ENCODE peak calls at places on chromosome 21, in seven cellular contexts. One of them, this sample, is unnamed.

GRCh38 chr21:34724131-34724856 is 55.5 kb downstream of the CLIC6 start:
- DNase-seq in heart right ventricle: no peak
- DNase-seq in nephron progenitor cell: no peak
- DNase-seq in CD4-positive, alpha-beta T cell: no peak
- DNase-seq in right lobe of liver: no peak
- DNase-seq in left ventricle myocardium inferior: no peak
- DNase-seq in GM23338: no peak
- DNase-seq in this sample: no peak

GRCh38 chr21:41247561-41247968 is 69.0 kb upstream of the FAM3B start:
- DNase-seq in CD4-positive, alpha-beta T cell: no peak
- DNase-seq in GM23338: no peak
- DNase-seq in right lobe of liver: no peak
- DNase-seq in left ventricle myocardium inferior: no peak
- DNase-seq in nephron progenitor cell: no peak
- DNase-seq in heart right ventricle: peak; percentile 45
- DNase-seq in this sample: no peak

GRCh38 chr21:31559368-31560119 is 99.9 kb upstream of the SOD1 start:
- DNase-seq in nephron progenitor cell: peak; percentile 98
- DNase-seq in left ventricle myocardium inferior: peak; percentile 92
- DNase-seq in right lobe of liver: peak; percentile 88
- DNase-seq in heart right ventricle: peak; percentile 92
- DNase-seq in CD4-positive, alpha-beta T cell: peak; percentile 92
- DNase-seq in GM23338: peak; percentile 99
- DNase-seq in this sample: peak; percentile 99

GRCh38 chr21:32099812-32100416 is 178.9 kb downstream of the MIS18A start:
- DNase-seq in right lobe of liver: no peak
- DNase-seq in left ventricle myocardium inferior: no peak
- DNase-seq in nephron progenitor cell: no peak
- DNase-seq in heart right ventricle: no peak
- DNase-seq in CD4-positive, alpha-beta T cell: no peak
- DNase-seq in GM23338: peak; percentile 62
- DNase-seq in this sample: no peak

GRCh38 chr21:31509108-31510017 is 150.1 kb upstream of the SOD1 start:
- DNase-seq in GM23338: peak; percentile 84
- DNase-seq in right lobe of liver: no peak
- DNase-seq in CD4-positive, alpha-beta T cell: peak; percentile 57
- DNase-seq in heart right ventricle: no peak
- DNase-seq in nephron progenitor cell: peak; percentile 15
- DNase-seq in left ventricle myocardium inferior: no peak
- DNase-seq in this sample: no peak

GRCh38 chr21:26267389-26267788 is 96.8 kb upstream of the APP start:
- DNase-seq in left ventricle myocardium inferior: no peak
- DNase-seq in CD4-positive, alpha-beta T cell: no peak
- DNase-seq in GM23338: no peak
- DNase-seq in right lobe of liver: no peak
- DNase-seq in heart right ventricle: no peak
- DNase-seq in nephron progenitor cell: no peak
- DNase-seq in this sample: no peak

GRCh38 chr21:23111070-23111605 is 2112.9 kb downstream of the NCAM2 start:
- DNase-seq in heart right ventricle: no peak
- DNase-seq in left ventricle myocardium inferior: no peak
- DNase-seq in right lobe of liver: no peak
- DNase-seq in nephron progenitor cell: no peak
- DNase-seq in GM23338: no peak
- DNase-seq in CD4-positive, alpha-beta T cell: no peak
- DNase-seq in this sample: no peak

GRCh38 chr21:41585199-41585994 is 77.4 kb upstream of the TMPRSS2 start:
- DNase-seq in nephron progenitor cell: no peak
- DNase-seq in GM23338: no peak
- DNase-seq in left ventricle myocardium inferior: no peak
- DNase-seq in CD4-positive, alpha-beta T cell: no peak
- DNase-seq in heart right ventricle: no peak
- DNase-seq in right lobe of liver: no peak
- DNase-seq in this sample: no peak

GRCh38 chr21:28632718-28633408 is 359.8 kb downstream of the LTN1 start:
- DNase-seq in nephron progenitor cell: no peak
- DNase-seq in right lobe of liver: no peak
- DNase-seq in heart right ventricle: no peak
- DNase-seq in CD4-positive, alpha-beta T cell: no peak
- DNase-seq in GM23338: peak; percentile 24
- DNase-seq in left ventricle myocardium inferior: no peak
- DNase-seq in this sample: no peak

GRCh38 chr21:42037943-42038342 is 27.8 kb upstream of the ZBTB21 start:
- DNase-seq in GM23338: no peak
- DNase-seq in left ventricle myocardium inferior: no peak
- DNase-seq in right lobe of liver: peak; percentile 84
- DNase-seq in CD4-positive, alpha-beta T cell: no peak
- DNase-seq in nephron progenitor cell: no peak
- DNase-seq in heart right ventricle: no peak
- DNase-seq in this sample: no peak

GRCh38 chr21:26837539-26837938 is 7.7 kb downstream of the ADAMTS1 start:
- DNase-seq in GM23338: no peak
- DNase-seq in CD4-positive, alpha-beta T cell: no peak
- DNase-seq in nephron progenitor cell: no peak
- DNase-seq in right lobe of liver: no peak
- DNase-seq in heart right ventricle: no peak
- DNase-seq in left ventricle myocardium inferior: no peak
- DNase-seq in this sample: no peak

GRCh38 chr21:33350676-33351075 is 25.9 kb downstream of the IFNAR1 start:
- DNase-seq in left ventricle myocardium inferior: no peak
- DNase-seq in heart right ventricle: no peak
- DNase-seq in GM23338: no peak
- DNase-seq in CD4-positive, alpha-beta T cell: no peak
- DNase-seq in right lobe of liver: no peak
- DNase-seq in nephron progenitor cell: no peak
- DNase-seq in this sample: no peak

GRCh38 chr21:42733874-42734273 is 80.5 kb downstream of the PDE9A start:
- DNase-seq in GM23338: no peak
- DNase-seq in right lobe of liver: no peak
- DNase-seq in CD4-positive, alpha-beta T cell: no peak
- DNase-seq in left ventricle myocardium inferior: no peak
- DNase-seq in heart right ventricle: no peak
- DNase-seq in nephron progenitor cell: no peak
- DNase-seq in this sample: no peak

GRCh38 chr21:32257952-32258785 is 20.7 kb downstream of the MIS18A start:
- DNase-seq in heart right ventricle: peak; percentile 67
- DNase-seq in CD4-positive, alpha-beta T cell: no peak
- DNase-seq in left ventricle myocardium inferior: peak; percentile 58
- DNase-seq in right lobe of liver: peak; percentile 53
- DNase-seq in GM23338: peak; percentile 88
- DNase-seq in nephron progenitor cell: peak; percentile 66
- DNase-seq in this sample: peak; percentile 76

GRCh38 chr21:33980276-33980916 is 64.8 kb upstream of the ATP5PO start:
- DNase-seq in CD4-positive, alpha-beta T cell: no peak
- DNase-seq in left ventricle myocardium inferior: no peak
- DNase-seq in nephron progenitor cell: no peak
- DNase-seq in GM23338: no peak
- DNase-seq in right lobe of liver: peak; percentile 59
- DNase-seq in heart right ventricle: no peak
- DNase-seq in this sample: no peak

GRCh38 chr21:45620201-45620600 is 23.3 kb upstream of the PCBP3 start:
- DNase-seq in CD4-positive, alpha-beta T cell: no peak
- DNase-seq in heart right ventricle: no peak
- DNase-seq in right lobe of liver: no peak
- DNase-seq in GM23338: no peak
- DNase-seq in nephron progenitor cell: no peak
- DNase-seq in left ventricle myocardium inferior: no peak
- DNase-seq in this sample: no peak

GRCh38 chr21:45615145-45615711 is 28.3 kb upstream of the PCBP3 start:
- DNase-seq in CD4-positive, alpha-beta T cell: peak; percentile 77
- DNase-seq in right lobe of liver: no peak
- DNase-seq in nephron progenitor cell: no peak
- DNase-seq in GM23338: no peak
- DNase-seq in heart right ventricle: no peak
- DNase-seq in left ventricle myocardium inferior: no peak
- DNase-seq in this sample: no peak

GRCh38 chr21:45618287-45618686 is 25.2 kb upstream of the PCBP3 start:
- DNase-seq in left ventricle myocardium inferior: no peak
- DNase-seq in nephron progenitor cell: no peak
- DNase-seq in right lobe of liver: no peak
- DNase-seq in CD4-positive, alpha-beta T cell: no peak
- DNase-seq in heart right ventricle: no peak
- DNase-seq in GM23338: no peak
- DNase-seq in this sample: no peak

GRCh38 chr21:45618846-45619485 is 24.6 kb upstream of the PCBP3 start:
- DNase-seq in GM23338: no peak
- DNase-seq in CD4-positive, alpha-beta T cell: no peak
- DNase-seq in nephron progenitor cell: no peak
- DNase-seq in left ventricle myocardium inferior: no peak
- DNase-seq in heart right ventricle: no peak
- DNase-seq in right lobe of liver: peak; percentile 6
- DNase-seq in this sample: no peak

DNA sequence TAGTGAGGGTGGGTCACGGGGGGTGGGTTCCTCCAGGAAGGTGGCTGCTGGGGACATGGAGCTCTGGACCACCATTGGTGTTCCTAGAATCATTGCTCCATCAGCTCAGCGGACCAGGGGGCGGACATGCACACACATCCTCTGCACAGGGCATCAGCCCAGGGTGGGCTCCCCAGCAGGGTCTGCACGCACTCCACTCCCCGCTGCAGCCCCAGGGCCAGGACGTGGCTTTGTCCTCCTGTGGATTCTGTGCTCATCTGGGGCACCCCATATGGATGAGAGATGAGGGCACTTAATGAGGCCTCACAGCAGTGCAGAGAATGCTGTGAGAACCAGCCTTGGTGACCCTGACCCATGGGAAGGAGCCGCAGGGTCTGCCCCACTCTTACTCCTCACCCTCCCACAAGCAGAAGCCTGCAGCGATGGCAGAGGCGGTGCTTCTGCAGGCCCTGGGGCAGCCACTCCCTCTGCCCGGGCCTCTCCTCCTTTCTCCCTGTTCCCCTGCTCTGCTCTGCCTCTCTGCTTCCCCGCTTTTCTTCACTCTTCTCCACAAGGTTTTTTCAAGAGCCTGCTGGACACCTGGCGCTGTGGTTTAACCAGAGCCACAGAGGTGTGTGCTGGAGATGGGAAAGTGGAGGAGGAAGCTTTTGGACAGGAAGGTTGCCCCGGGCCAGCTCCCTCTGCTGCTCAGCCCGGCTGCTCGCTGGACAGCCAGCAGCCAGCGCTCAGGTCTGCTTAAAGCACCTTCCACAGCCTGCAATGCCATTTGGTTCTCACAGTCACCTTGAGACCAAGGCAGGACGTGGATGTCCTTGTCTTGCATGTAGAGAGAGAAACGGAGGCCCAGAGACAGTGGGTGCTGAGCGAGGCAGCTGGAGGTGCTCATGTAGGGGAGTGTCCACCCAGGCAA is 26.2 kb upstream of the PCBP3 start:
- DNase-seq in right lobe of liver: no peak
- DNase-seq in left ventricle myocardium inferior: no peak
- DNase-seq in CD4-positive, alpha-beta T cell: no peak
- DNase-seq in GM23338: peak; percentile 25
- DNase-seq in heart right ventricle: no peak
- DNase-seq in nephron progenitor cell: peak; percentile 46
- DNase-seq in this sample: no peak
- TF ChIP-seq CTCF in right lobe of liver: no peak
- TF ChIP-seq CTCF in left ventricle myocardium inferior: no peak
- TF ChIP-seq CTCF in CD4-positive, alpha-beta T cell: no peak
- TF ChIP-seq CTCF in GM23338: no peak
- TF ChIP-seq CTCF in heart right ventricle: no peak
- TF ChIP-seq CTCF in nephron progenitor cell: no peak
- TF ChIP-seq CTCF in this sample: no peak

GRCh38 chr21:44313451-44313850 is 13.6 kb downstream of the PFKL start:
- DNase-seq in left ventricle myocardium inferior: no peak
- DNase-seq in nephron progenitor cell: no peak
- DNase-seq in right lobe of liver: no peak
- DNase-seq in heart right ventricle: no peak
- DNase-seq in CD4-positive, alpha-beta T cell: no peak
- DNase-seq in GM23338: no peak
- DNase-seq in this sample: no peak

GRCh38 chr21:44312089-44312488 is 12.2 kb downstream of the PFKL start:
- DNase-seq in nephron progenitor cell: no peak
- DNase-seq in right lobe of liver: no peak
- DNase-seq in CD4-positive, alpha-beta T cell: no peak
- DNase-seq in left ventricle myocardium inferior: no peak
- DNase-seq in heart right ventricle: no peak
- DNase-seq in GM23338: no peak
- DNase-seq in this sample: no peak

GRCh38 chr21:44311108-44311507 is 11.3 kb downstream of the PFKL start:
- DNase-seq in GM23338: no peak
- DNase-seq in CD4-positive, alpha-beta T cell: no peak
- DNase-seq in heart right ventricle: no peak
- DNase-seq in nephron progenitor cell: no peak
- DNase-seq in left ventricle myocardium inferior: no peak
- DNase-seq in right lobe of liver: no peak
- DNase-seq in this sample: no peak

GRCh38 chr21:44312716-44313115 is 12.9 kb downstream of the PFKL start:
- DNase-seq in heart right ventricle: no peak
- DNase-seq in GM23338: no peak
- DNase-seq in CD4-positive, alpha-beta T cell: no peak
- DNase-seq in right lobe of liver: no peak
- DNase-seq in left ventricle myocardium inferior: no peak
- DNase-seq in nephron progenitor cell: no peak
- DNase-seq in this sample: no peak

GRCh38 chr21:44310628-44311027 is 10.8 kb downstream of the PFKL start:
- DNase-seq in heart right ventricle: no peak
- DNase-seq in right lobe of liver: no peak
- DNase-seq in nephron progenitor cell: no peak
- DNase-seq in CD4-positive, alpha-beta T cell: no peak
- DNase-seq in GM23338: no peak
- DNase-seq in left ventricle myocardium inferior: no peak
- DNase-seq in this sample: no peak
- TF ChIP-seq CTCF in heart right ventricle: no peak
- TF ChIP-seq CTCF in right lobe of liver: no peak
- TF ChIP-seq CTCF in nephron progenitor cell: no peak
- TF ChIP-seq CTCF in CD4-positive, alpha-beta T cell: no peak
- TF ChIP-seq CTCF in GM23338: no peak
- TF ChIP-seq CTCF in left ventricle myocardium inferior: no peak
- TF ChIP-seq CTCF in this sample: no peak

DNA sequence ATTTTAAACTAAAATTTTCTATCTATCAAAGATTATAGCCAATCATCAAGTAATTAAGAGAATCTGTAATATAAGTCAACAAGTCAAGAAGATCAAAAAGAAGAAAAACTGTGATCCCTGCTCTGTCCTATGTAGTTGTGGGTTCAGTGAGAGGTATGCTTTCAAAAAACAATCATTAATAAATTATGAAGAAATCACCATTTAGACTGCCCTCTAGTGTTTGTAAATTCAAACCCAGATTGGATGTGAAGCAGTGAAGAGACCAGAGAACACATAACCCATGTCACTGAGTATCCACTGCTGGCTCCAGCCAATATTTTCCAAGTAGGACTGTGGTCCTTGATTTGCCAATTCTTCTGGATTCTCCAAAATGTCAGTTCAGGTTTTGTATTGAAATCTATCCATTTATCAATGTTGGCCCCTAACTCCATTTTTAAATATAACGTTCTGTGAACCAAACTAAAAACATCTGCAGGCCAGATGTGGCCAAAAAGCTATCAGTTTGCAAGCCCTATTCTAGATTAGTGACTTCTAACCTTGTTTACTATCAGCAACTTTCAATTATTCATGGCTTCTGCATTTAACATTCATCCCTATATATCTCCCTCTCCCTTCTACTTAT is 467.5 kb upstream of the CXADR start:
- DNase-seq in heart right ventricle: no peak
- DNase-seq in left ventricle myocardium inferior: no peak
- DNase-seq in right lobe of liver: no peak
- DNase-seq in nephron progenitor cell: no peak
- DNase-seq in CD4-positive, alpha-beta T cell: no peak
- DNase-seq in GM23338: peak; percentile 38
- DNase-seq in this sample: no peak
- TF ChIP-seq CTCF in heart right ventricle: peak; percentile 38
- TF ChIP-seq CTCF in left ventricle myocardium inferior: peak; percentile 61
- TF ChIP-seq CTCF in right lobe of liver: peak; percentile 64
- TF ChIP-seq CTCF in nephron progenitor cell: peak; percentile 36
- TF ChIP-seq CTCF in CD4-positive, alpha-beta T cell: no peak
- TF ChIP-seq CTCF in GM23338: peak; percentile 48
- TF ChIP-seq CTCF in this sample: peak; percentile 45

GRCh38 chr21:36693144-36694040 is 5.5 kb upstream of the SIM2 start:
- DNase-seq in right lobe of liver: no peak
- DNase-seq in heart right ventricle: no peak
- DNase-seq in CD4-positive, alpha-beta T cell: no peak
- DNase-seq in nephron progenitor cell: peak; percentile 62
- DNase-seq in left ventricle myocardium inferior: no peak
- DNase-seq in GM23338: peak; percentile 72
- DNase-seq in this sample: peak; percentile 56
- TF ChIP-seq CTCF in right lobe of liver: no peak
- TF ChIP-seq CTCF in heart right ventricle: no peak
- TF ChIP-seq CTCF in CD4-positive, alpha-beta T cell: no peak
- TF ChIP-seq CTCF in nephron progenitor cell: peak; percentile 60
- TF ChIP-seq CTCF in left ventricle myocardium inferior: no peak
- TF ChIP-seq CTCF in GM23338: peak; percentile 69
- TF ChIP-seq CTCF in this sample: peak; percentile 66

This sample was measured in glutamatergic neuron.